ENCODE peak calls at places on chromosomes 5 and 9, in five cellular contexts. R is cardiac muscle cell; S is A549; L is effector memory CD4-positive, alpha-beta T cell; Z is neural progenitor cell. T is an unnamed sample. For H3K9me3, the result is how much of the 10 kb centered on the place peaks cover.

GRCh38 chr5:32283539-32284377 is 29.0 kb downstream of the MTMR12 start:
- DNase-seq in S (no peak), R (no peak), L (no peak), Z (no peak), T (no peak)

GRCh38 chr5:73901045-73901444 is 275.0 kb downstream of the ARHGEF28 start:
- DNase-seq in R (no peak), L (no peak), Z (peak), S (peak), T (no peak)

GRCh38 chr5:175873090-175873454 is 1.7 kb downstream of the CPLX2 start:
- DNase-seq in Z (peak), R (peak), S (peak), L (no peak), T (peak)

GRCh38 chr5:89265511-89266169 is 382.7 kb upstream of the MEF2C start:
- DNase-seq in S (no peak), L (no peak), R (no peak), Z (no peak), T (no peak)

GRCh38 chr9:8887369-8887768 is 1087.8 kb upstream of the DMAC1 start:
- DNase-seq in R (no peak), L (no peak), S (no peak), Z (no peak), T (no peak)

GRCh38 chr9:124894741-124895170 is 32.8 kb downstream of the ARPC5L start:
- DNase-seq in L (no peak), S (peak), Z (peak), R (peak), T (no peak)

GRCh38 chr5:38234737-38235136 is 23.6 kb upstream of the EGFLAM start:
- DNase-seq in R (no peak), L (no peak), Z (no peak), S (no peak), T (no peak)

GRCh38 chr9:134548185-134548584 is 93.4 kb upstream of the COL5A1 start:
- DNase-seq in L (no peak), S (no peak), Z (no peak), R (no peak), T (no peak)

GRCh38 chr9:121607434-121608248 is 43.8 kb upstream of the DAB2IP start:
- DNase-seq in L (no peak), S (peak), Z (peak), R (peak), T (no peak)

GRCh38 chr5:137833463-137833862 is 34.2 kb upstream of the MYOT start:
- DNase-seq in L (no peak), Z (no peak), S (peak), R (no peak), T (no peak)

GRCh38 chr5:122163151-122164069 is 34.1 kb downstream of the ZNF474 start:
- DNase-seq in R (no peak), S (peak), Z (peak), L (no peak), T (no peak)

GRCh38 chr9:36008774-36009300 is 27.9 kb upstream of the RECK start:
- DNase-seq in S (peak), L (peak), Z (peak), R (peak), T (peak)

GRCh38 chr9:134025606-134026541 is 593 bp downstream of the BRD3OS start:
- DNase-seq in L (peak), R (peak), S (peak), Z (peak), T (peak)

GRCh38 chr5:83044941-83045340 is 32.3 kb downstream of the TMEM167A start:
- DNase-seq in S (no peak), Z (no peak), R (no peak), L (no peak), T (no peak)

GRCh38 chr5:53537711-53538110 is 22.7 kb upstream of the NDUFS4 start:
- DNase-seq in R (no peak), L (no peak), S (no peak), Z (no peak), T (no peak)

GRCh38 chr5:7815757-7816534 is 35.0 kb downstream of the CFAP90 start:
- DNase-seq in S (peak), L (peak), Z (peak), R (peak), T (peak)

GRCh38 chr5:176537608-176538504 is 654 bp upstream of the RNF44 start:
- DNase-seq in S (peak), R (peak), L (peak), Z (peak), T (peak)

GRCh38 chr5:170267431-170268152 is 30.0 kb downstream of the LCP2 start:
- DNase-seq in Z (peak), L (peak), R (peak), S (peak), T (peak)

GRCh38 chr9:5438301-5439162 is 807 bp upstream of the PLGRKT start:
- DNase-seq in L (peak), Z (no peak), S (peak), R (no peak), T (peak)

GRCh38 chr5:117657591-117657990 is 1083.0 kb upstream of the SEMA6A start:
- DNase-seq in Z (no peak), R (no peak), S (no peak), L (no peak), T (no peak)

GRCh38 chr9:130825051-130825651 is 9.9 kb upstream of the ABL1 start:
- DNase-seq in Z (peak), L (no peak), R (peak), S (no peak), T (peak)

GRCh38 chr9:110337727-110338522 is at the start of gene TXNDC8:
- DNase-seq in L (no peak), S (no peak), R (no peak), Z (no peak), T (no peak)

GRCh38 chr5:138033916-138034315 is 1.0 kb upstream of the FAM13B start:
- DNase-seq in Z (no peak), R (no peak), L (no peak), S (no peak), T (no peak)

GRCh38 chr5:38598994-38599611 is 42.7 kb upstream of the LIFR start:
- DNase-seq in R (no peak), Z (no peak), S (peak), L (no peak), T (no peak)

GRCh38 chr9:26746357-26747072 is 146.1 kb downstream of the CAAP1 start:
- DNase-seq in Z (no peak), S (peak), L (no peak), R (no peak), T (no peak)

GRCh38 chr9:12643686-12644085 is 49.5 kb upstream of the TYRP1 start:
- DNase-seq in Z (no peak), S (no peak), L (no peak), R (no peak), T (no peak)

GRCh38 chr9:2179557-2179956 is 164.4 kb downstream of the SMARCA2 start:
- DNase-seq in L (no peak), S (no peak), Z (no peak), R (no peak), T (no peak)

GRCh38 chr9:96379461-96379860 is 4.0 kb downstream of the SLC35D2 start:
- DNase-seq in Z (no peak), R (no peak), S (no peak), L (no peak), T (no peak)

GRCh38 chr5:124206540-124206939 is 539.9 kb downstream of the ZNF608 start:
- DNase-seq in S (no peak), R (no peak), Z (no peak), L (no peak), T (no peak)

GRCh38 chr5:150656191-150657132 is 4.6 kb upstream of the MYOZ3 start:
- DNase-seq in L (peak), Z (peak), R (peak), S (peak), T (peak)

GRCh38 chr9:128208943-128209695 is 5.9 kb downstream of the DNM1 start:
- DNase-seq in Z (no peak), L (no peak), R (no peak), S (no peak), T (no peak)

GRCh38 chr9:107888773-107889227 is 399.2 kb upstream of the KLF4 start:
- DNase-seq in S (no peak), R (no peak), L (no peak), Z (no peak), T (no peak)

GRCh38 chr9:35669331-35670145 is 4.2 kb upstream of the CA9 start:
- DNase-seq in L (no peak), S (peak), R (no peak), Z (no peak), T (no peak)

GRCh38 chr5:132023258-132024116 is 12.0 kb upstream of the ACSL6 start:
- DNase-seq in Z (no peak), R (no peak), S (no peak), L (no peak), T (no peak)

GRCh38 chr5:169164481-169164925 is 136.4 kb downstream of the SLIT3 start:
- DNase-seq in R (no peak), Z (peak), S (peak), L (no peak), T (no peak)

GRCh38 chr5:123444016-123444415 is 20.8 kb upstream of the CEP120 start:
- DNase-seq in S (no peak), Z (no peak), L (no peak), R (no peak), T (no peak)

GRCh38 chr9:237858-238345 is 23.2 kb downstream of the DOCK8 start:
- DNase-seq in L (no peak), R (no peak), Z (no peak), S (no peak), T (no peak)

GRCh38 chr5:2381861-2382260 is 369.6 kb downstream of the IRX2 start:
- DNase-seq in R (no peak), S (no peak), L (no peak), Z (no peak), T (no peak)

GRCh38 chr5:2383678-2384025 is 367.8 kb downstream of the IRX2 start:
- DNase-seq in L (no peak), S (no peak), Z (no peak), R (no peak), T (no peak)

GRCh38 chr5:2378976-2379375 is 372.5 kb downstream of the IRX2 start:
- DNase-seq in Z (no peak), R (no peak), S (no peak), L (no peak), T (no peak)

GRCh38 chr5:2382776-2383677 is 368.4 kb downstream of the IRX2 start:
- DNase-seq in S (no peak), Z (no peak), R (no peak), L (no peak), T (no peak)

GRCh38 chr5:2381070-2381469 is 370.4 kb downstream of the IRX2 start:
- DNase-seq in R (no peak), S (no peak), L (no peak), Z (no peak), T (no peak)
- H3K9me3 ChIP-seq in R (under half), S (under half), L (under half), Z (under half), T (under half)

GRCh38 chr5:141199359-141200235 is at the start of gene PCDHB11:
- DNase-seq in L (no peak), S (peak), R (peak), Z (peak), T (no peak)
- H3K9me3 ChIP-seq in L (under half), S (under half), R (under half), Z (under half), T (under half)

GRCh38 chr9:113896713-113897112 is 20.6 kb downstream of the ZNF618 start:
- DNase-seq in Z (no peak), S (no peak), L (no peak), R (no peak), T (no peak)
- H3K9me3 ChIP-seq in Z (under half), S (under half), L (under half), R (under half), T (under half)

DNA sequence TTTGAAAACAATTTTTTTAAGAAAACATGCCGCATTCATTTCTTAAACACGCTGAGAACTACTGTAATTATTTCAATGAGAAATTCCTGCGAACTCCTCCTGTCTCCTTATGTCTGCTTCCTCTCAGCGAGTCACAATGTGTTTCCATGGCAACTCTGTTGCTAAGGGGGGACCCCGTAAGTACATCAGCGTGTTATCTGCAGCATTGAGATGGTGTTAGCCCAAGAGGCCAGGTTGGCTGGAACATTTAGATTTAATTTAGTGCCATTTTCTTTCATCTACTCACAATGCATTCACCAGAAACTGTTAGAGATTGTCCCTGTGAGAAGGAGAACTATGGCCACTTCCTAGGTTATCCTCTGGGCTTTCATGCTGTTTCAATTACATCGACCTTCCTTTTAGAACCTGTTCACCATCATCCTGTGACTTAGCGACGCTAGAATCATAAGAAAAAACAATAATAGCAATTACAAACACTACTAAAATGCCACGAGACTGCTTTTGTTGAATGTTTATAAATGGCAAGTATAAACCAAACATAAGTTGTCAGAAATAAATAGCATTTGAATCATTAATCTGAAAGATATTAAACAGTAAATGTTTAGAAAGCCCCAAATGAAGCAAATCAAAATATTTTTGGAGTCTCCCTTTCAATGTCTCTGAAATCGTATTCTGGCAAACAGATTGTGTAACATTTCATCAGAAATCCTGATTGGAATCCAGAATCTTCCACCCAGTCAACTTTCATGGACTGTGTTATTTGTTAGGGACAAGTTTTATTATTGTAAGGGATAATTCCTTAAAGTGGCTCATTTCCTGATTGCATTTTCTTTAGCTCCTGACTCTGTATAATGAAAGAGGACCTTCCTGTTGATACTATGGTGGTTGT is 39.7 kb upstream of the SHC3 start:
- DNase-seq in S (no peak), Z (peak), L (no peak), R (no peak), T (no peak)
- H3K9me3 ChIP-seq in S (under half), Z (under half), L (under half), R (under half), T (under half)

GRCh38 chr5:178361657-178362445 is 129.2 kb upstream of the PHYKPL start:
- DNase-seq in R (no peak), Z (no peak), L (no peak), S (no peak), T (no peak)

GRCh38 chr5:178360231-178360925 is 127.8 kb upstream of the PHYKPL start:
- DNase-seq in S (no peak), R (no peak), Z (no peak), L (no peak), T (no peak)

GRCh38 chr5:178357678-178358077 is 125.1 kb upstream of the PHYKPL start:
- DNase-seq in L (no peak), R (no peak), Z (no peak), S (no peak), T (no peak)

GRCh38 chr5:178360926-178361235 is 128.3 kb upstream of the PHYKPL start:
- DNase-seq in L (no peak), Z (no peak), R (no peak), S (no peak), T (no peak)

GRCh38 chr5:178359738-178360137 is 127.1 kb upstream of the PHYKPL start:
- DNase-seq in S (no peak), Z (no peak), L (no peak), R (no peak), T (no peak)
- H3K9me3 ChIP-seq in S (under half), Z (under half), L (under half), R (under half), T (under half)

T was measured in testis.